ENCODE peak calls at places on chromosome 6, in nine cellular contexts. I is AG04450, G is psoas muscle, Q is endothelial cell, U is GM13976, C is AG09319, M is upper lobe of right lung, J is lower lobe of right lung, V is Calu3. S is an unnamed sample.

GRCh38 chr6:37897321-37897720 is 77.8 kb downstream of the ZFAND3 start:
- DNase-seq in C (no peak), I (no peak), U (no peak), J (no peak), M (no peak), G (no peak), Q (no peak), V (peak; percentile 24), S (no peak)

GRCh38 chr6:29763491-29764289 is 40.5 kb downstream of the HLA-F start:
- DNase-seq in C (peak; percentile 49), U (no peak), G (no peak), M (no peak), I (no peak), V (no peak), J (no peak), Q (no peak), S (peak; percentile 73)

GRCh38 chr6:8054276-8054675 is 9.9 kb downstream of the BLOC1S5 start:
- DNase-seq in U (no peak), M (no peak), J (no peak), Q (no peak), G (no peak), I (no peak), C (no peak), V (no peak), S (no peak)

GRCh38 chr6:39301606-39302005 is 12.6 kb downstream of the KCNK17 start:
- DNase-seq in U (no peak), M (no peak), C (no peak), G (no peak), I (no peak), Q (peak; percentile 39), J (no peak), V (no peak), S (no peak)

GRCh38 chr6:170057961-170058877 is 232.7 kb downstream of the DLL1 start:
- DNase-seq in G (no peak), V (no peak), Q (no peak), U (no peak), C (no peak), M (peak; percentile 50), J (peak; percentile 34), I (no peak), S (no peak)

GRCh38 chr6:112298816-112299281 is 44.5 kb upstream of the LAMA4 start:
- DNase-seq in U (no peak), J (no peak), G (no peak), C (no peak), I (peak; percentile 45), V (peak; percentile 38), M (no peak), Q (no peak), S (peak; percentile 86)

GRCh38 chr6:101322921-101323320 is 70.6 kb upstream of the GRIK2 start:
- DNase-seq in C (no peak), Q (no peak), I (no peak), G (no peak), M (no peak), U (no peak), J (no peak), V (no peak), S (no peak)

GRCh38 chr6:87827291-87827690 is 125.3 kb upstream of the AKIRIN2 start:
- DNase-seq in J (no peak), C (no peak), U (no peak), Q (no peak), V (no peak), M (no peak), G (no peak), I (no peak), S (no peak)

GRCh38 chr6:17107768-17108325 is 6.0 kb downstream of the STMND1 start:
- DNase-seq in C (no peak), G (no peak), M (no peak), I (no peak), Q (no peak), V (no peak), U (no peak), J (no peak), S (no peak)

GRCh38 chr6:38589367-38589720 is 50.4 kb downstream of the BTBD9 start:
- DNase-seq in M (no peak), U (no peak), I (no peak), J (no peak), Q (no peak), G (no peak), V (no peak), C (no peak), S (no peak)

GRCh38 chr6:146781836-146782235 is 183.1 kb downstream of the ADGB start:
- DNase-seq in M (no peak), J (no peak), C (no peak), U (no peak), G (no peak), Q (no peak), V (no peak), I (no peak), S (no peak)

GRCh38 chr6:170493354-170493753 is 59.8 kb downstream of the PSMB1 start:
- DNase-seq in G (no peak), Q (no peak), M (no peak), J (no peak), V (no peak), U (no peak), C (no peak), I (no peak), S (no peak)

DNA sequence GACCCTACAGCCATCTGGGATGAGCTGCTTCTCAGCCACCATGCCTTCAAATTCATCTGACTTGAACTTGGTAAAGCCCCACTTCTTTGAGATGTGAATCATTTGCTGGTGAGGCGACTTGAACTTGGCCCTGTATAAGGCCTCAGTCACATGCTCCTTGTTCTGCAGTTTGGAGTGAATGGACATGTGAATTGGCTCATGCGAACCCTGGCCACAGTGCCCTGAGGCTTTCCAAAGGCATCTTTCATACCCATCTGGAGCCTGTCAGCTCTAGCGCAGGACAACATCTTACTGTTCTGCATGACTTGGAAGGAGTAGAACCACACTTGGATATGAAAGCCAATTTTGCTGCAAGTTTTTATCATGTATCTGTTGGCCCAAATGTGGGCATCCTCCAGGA is 244.0 kb upstream of the FAM83B start:
- DNase-seq in M (no peak), G (no peak), I (no peak), U (no peak), J (no peak), Q (no peak), V (no peak), C (no peak), S (no peak)
- TF ChIP-seq CTCF in M (no peak), G (no peak), I (no peak), U (no peak), J (no peak), Q (no peak), V (no peak), C (no peak), S (no peak)

DNA sequence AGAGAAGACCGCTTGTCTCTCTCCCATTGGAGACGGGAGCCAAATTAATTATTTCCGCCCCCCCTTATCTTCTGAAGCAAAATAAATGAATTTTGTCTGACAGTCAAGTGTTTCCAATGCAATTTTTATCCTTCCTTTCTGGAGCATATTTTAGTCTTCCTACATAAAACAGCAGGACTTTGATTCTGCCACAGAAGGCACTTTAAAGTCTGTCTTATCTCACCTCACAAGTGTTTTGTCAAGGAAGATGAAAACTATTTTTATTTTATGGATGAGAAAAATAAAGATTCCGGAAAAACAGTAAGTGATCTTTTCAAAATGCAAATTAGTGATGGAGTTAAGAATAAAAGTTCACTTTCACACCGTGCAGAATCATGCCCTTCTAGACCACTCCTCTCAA is 140.4 kb downstream of the OPRM1 start:
- DNase-seq in V (no peak), M (no peak), J (no peak), Q (no peak), C (no peak), I (no peak), U (no peak), G (no peak), S (no peak)
- TF ChIP-seq CTCF in V (no peak), M (no peak), J (no peak), Q (no peak), C (no peak), I (no peak), U (no peak), G (no peak), S (no peak)

GRCh38 chr6:14118091-14118439 is 493 bp downstream of the CD83 start:
- DNase-seq in J (no peak), M (no peak), I (no peak), Q (no peak), G (no peak), C (no peak), U (no peak), V (no peak), S (no peak)

GRCh38 chr6:14118444-14118843 is 872 bp downstream of the CD83 start:
- DNase-seq in Q (no peak), V (no peak), I (no peak), C (no peak), G (no peak), M (no peak), J (no peak), U (no peak), S (no peak)

GRCh38 chr6:14119764-14120163 is 2.2 kb downstream of the CD83 start:
- DNase-seq in M (no peak), V (no peak), C (no peak), U (no peak), I (no peak), G (no peak), Q (no peak), J (no peak), S (no peak)

GRCh38 chr6:14120556-14120955 is 3.0 kb downstream of the CD83 start:
- DNase-seq in G (no peak), C (no peak), V (no peak), J (no peak), Q (no peak), I (no peak), M (no peak), U (no peak), S (no peak)

GRCh38 chr6:14117158-14118090 is at the start of gene CD83:
- DNase-seq in J (peak; percentile 89), U (peak; percentile 93), V (peak; percentile 63), M (peak; percentile 91), Q (peak; percentile 53), G (peak; percentile 73), I (no peak), C (no peak), S (no peak)
- TF ChIP-seq CTCF in J (peak; percentile 13), U (peak; percentile 18), V (no peak), M (no peak), Q (no peak), G (peak; percentile 6), I (peak; percentile 23), C (peak; percentile 5), S (peak; percentile 41)

GRCh38 chr6:108744996-108745395 is 103.2 kb upstream of the ARMC2 start:
- DNase-seq in I (no peak), U (no peak), V (no peak), C (no peak), G (no peak), M (no peak), J (no peak), Q (no peak), S (no peak)

GRCh38 chr6:108746411-108746810 is 101.8 kb upstream of the ARMC2 start:
- DNase-seq in J (no peak), M (no peak), Q (no peak), C (no peak), I (no peak), U (no peak), G (no peak), V (no peak), S (no peak)

GRCh38 chr6:108745664-108746336 is 102.4 kb upstream of the ARMC2 start:
- DNase-seq in G (no peak), C (no peak), M (no peak), V (no peak), J (no peak), I (no peak), Q (no peak), U (no peak), S (no peak)

GRCh38 chr6:108742041-108742440 is 106.2 kb upstream of the ARMC2 start:
- DNase-seq in G (no peak), M (no peak), I (no peak), C (no peak), U (no peak), Q (no peak), V (peak; percentile 8), J (no peak), S (no peak)

GRCh38 chr6:108744244-108744972 is 103.8 kb upstream of the ARMC2 start:
- DNase-seq in M (no peak), Q (no peak), U (no peak), J (no peak), V (no peak), C (no peak), G (no peak), I (no peak), S (no peak)
- TF ChIP-seq CTCF in M (no peak), Q (no peak), U (no peak), J (no peak), V (no peak), C (no peak), G (no peak), I (no peak), S (no peak)